ENCODE peak calls at places on chromosomes 16 and 17, in eight cellular contexts. One of them, this sample, is unnamed.

GRCh38 chr17:50529849-50530248 is 2.7 kb upstream of the EPN3 start:
- DNase-seq in cardiac muscle cell: no peak
- DNase-seq in astrocyte of the spinal cord: no peak
- DNase-seq in A673: no peak
- DNase-seq in foreskin fibroblast: no peak
- DNase-seq in fibroblast of pulmonary artery: no peak
- DNase-seq in left ventricle myocardium inferior: no peak
- DNase-seq in IMR-90: no peak
- DNase-seq in this sample: no peak

GRCh38 chr16:64370112-64370511 is 751.8 kb downstream of the CDH11 start:
- DNase-seq in cardiac muscle cell: no peak
- DNase-seq in astrocyte of the spinal cord: no peak
- DNase-seq in A673: no peak
- DNase-seq in foreskin fibroblast: no peak
- DNase-seq in fibroblast of pulmonary artery: no peak
- DNase-seq in left ventricle myocardium inferior: no peak
- DNase-seq in IMR-90: no peak
- DNase-seq in this sample: no peak

GRCh38 chr16:74888888-74889287 is 96.0 kb downstream of the WDR59 start:
- DNase-seq in cardiac muscle cell: no peak
- DNase-seq in astrocyte of the spinal cord: no peak
- DNase-seq in A673: no peak
- DNase-seq in foreskin fibroblast: no peak
- DNase-seq in fibroblast of pulmonary artery: no peak
- DNase-seq in left ventricle myocardium inferior: no peak
- DNase-seq in IMR-90: no peak
- DNase-seq in this sample: no peak

GRCh38 chr17:28735242-28735722 is 6.7 kb downstream of the NEK8 start:
- DNase-seq in cardiac muscle cell: no peak
- DNase-seq in astrocyte of the spinal cord: no peak
- DNase-seq in A673: no peak
- DNase-seq in foreskin fibroblast: no peak
- DNase-seq in fibroblast of pulmonary artery: no peak
- DNase-seq in left ventricle myocardium inferior: no peak
- DNase-seq in IMR-90: no peak
- DNase-seq in this sample: no peak

GRCh38 chr17:73349138-73349537 is 37.3 kb upstream of the CDC42EP4 start:
- DNase-seq in cardiac muscle cell: no peak
- DNase-seq in astrocyte of the spinal cord: no peak
- DNase-seq in A673: no peak
- DNase-seq in foreskin fibroblast: peak
- DNase-seq in fibroblast of pulmonary artery: peak
- DNase-seq in left ventricle myocardium inferior: no peak
- DNase-seq in IMR-90: no peak
- DNase-seq in this sample: no peak

GRCh38 chr17:67215991-67216421 is 29.0 kb downstream of the HELZ start:
- DNase-seq in cardiac muscle cell: no peak
- DNase-seq in astrocyte of the spinal cord: no peak
- DNase-seq in A673: no peak
- DNase-seq in foreskin fibroblast: no peak
- DNase-seq in fibroblast of pulmonary artery: no peak
- DNase-seq in left ventricle myocardium inferior: no peak
- DNase-seq in IMR-90: no peak
- DNase-seq in this sample: no peak

GRCh38 chr17:56754523-56755208 is 79.1 kb downstream of the C17orf67 start:
- DNase-seq in cardiac muscle cell: peak
- DNase-seq in astrocyte of the spinal cord: peak
- DNase-seq in A673: no peak
- DNase-seq in foreskin fibroblast: peak
- DNase-seq in fibroblast of pulmonary artery: peak
- DNase-seq in left ventricle myocardium inferior: no peak
- DNase-seq in IMR-90: peak
- DNase-seq in this sample: no peak

GRCh38 chr16:10738231-10739077 is 5.2 kb upstream of the NUBP1 start:
- DNase-seq in cardiac muscle cell: no peak
- DNase-seq in astrocyte of the spinal cord: peak
- DNase-seq in A673: no peak
- DNase-seq in foreskin fibroblast: peak
- DNase-seq in fibroblast of pulmonary artery: peak
- DNase-seq in left ventricle myocardium inferior: peak
- DNase-seq in IMR-90: peak
- DNase-seq in this sample: no peak

GRCh38 chr16:58638148-58639036 is 8.8 kb upstream of the CNOT1 start:
- DNase-seq in cardiac muscle cell: no peak
- DNase-seq in astrocyte of the spinal cord: peak
- DNase-seq in A673: peak
- DNase-seq in foreskin fibroblast: peak
- DNase-seq in fibroblast of pulmonary artery: peak
- DNase-seq in left ventricle myocardium inferior: peak
- DNase-seq in IMR-90: peak
- DNase-seq in this sample: no peak

GRCh38 chr16:4011940-4012629 is 104.2 kb downstream of the ADCY9 start:
- DNase-seq in cardiac muscle cell: no peak
- DNase-seq in astrocyte of the spinal cord: no peak
- DNase-seq in A673: no peak
- DNase-seq in foreskin fibroblast: no peak
- DNase-seq in fibroblast of pulmonary artery: no peak
- DNase-seq in left ventricle myocardium inferior: no peak
- DNase-seq in IMR-90: no peak
- DNase-seq in this sample: no peak

GRCh38 chr16:85898521-85899442 is at the start of gene IRF8:
- DNase-seq in cardiac muscle cell: peak
- DNase-seq in astrocyte of the spinal cord: no peak
- DNase-seq in A673: peak
- DNase-seq in foreskin fibroblast: peak
- DNase-seq in fibroblast of pulmonary artery: peak
- DNase-seq in left ventricle myocardium inferior: peak
- DNase-seq in IMR-90: no peak
- DNase-seq in this sample: peak

GRCh38 chr17:10733666-10734065 is 3.8 kb upstream of the TMEM220 start:
- DNase-seq in cardiac muscle cell: no peak
- DNase-seq in astrocyte of the spinal cord: no peak
- DNase-seq in A673: no peak
- DNase-seq in foreskin fibroblast: no peak
- DNase-seq in fibroblast of pulmonary artery: no peak
- DNase-seq in left ventricle myocardium inferior: no peak
- DNase-seq in IMR-90: no peak
- DNase-seq in this sample: no peak

GRCh38 chr17:21823643-21824042 is 131.3 kb downstream of the KCNJ18 start:
- DNase-seq in cardiac muscle cell: no peak
- DNase-seq in astrocyte of the spinal cord: no peak
- DNase-seq in A673: no peak
- DNase-seq in foreskin fibroblast: no peak
- DNase-seq in fibroblast of pulmonary artery: no peak
- DNase-seq in left ventricle myocardium inferior: no peak
- DNase-seq in IMR-90: no peak
- DNase-seq in this sample: no peak

GRCh38 chr17:27226611-27227234 is 67.2 kb upstream of the WSB1 start:
- DNase-seq in cardiac muscle cell: no peak
- DNase-seq in astrocyte of the spinal cord: peak
- DNase-seq in A673: no peak
- DNase-seq in foreskin fibroblast: peak
- DNase-seq in fibroblast of pulmonary artery: peak
- DNase-seq in left ventricle myocardium inferior: no peak
- DNase-seq in IMR-90: peak
- DNase-seq in this sample: no peak

GRCh38 chr16:53022374-53022773 is 30.3 kb downstream of the CHD9NB start:
- DNase-seq in cardiac muscle cell: peak
- DNase-seq in astrocyte of the spinal cord: peak
- DNase-seq in A673: peak
- DNase-seq in foreskin fibroblast: peak
- DNase-seq in fibroblast of pulmonary artery: peak
- DNase-seq in left ventricle myocardium inferior: no peak
- DNase-seq in IMR-90: peak
- DNase-seq in this sample: peak

GRCh38 chr17:76449126-76449525 is 3.8 kb downstream of the UBE2O start:
- DNase-seq in cardiac muscle cell: no peak
- DNase-seq in astrocyte of the spinal cord: no peak
- DNase-seq in A673: no peak
- DNase-seq in foreskin fibroblast: no peak
- DNase-seq in fibroblast of pulmonary artery: no peak
- DNase-seq in left ventricle myocardium inferior: no peak
- DNase-seq in IMR-90: no peak
- DNase-seq in this sample: no peak

GRCh38 chr17:50283246-50283645 is 9.0 kb downstream of the TMEM92 start:
- DNase-seq in cardiac muscle cell: no peak
- DNase-seq in astrocyte of the spinal cord: no peak
- DNase-seq in A673: no peak
- DNase-seq in foreskin fibroblast: no peak
- DNase-seq in fibroblast of pulmonary artery: no peak
- DNase-seq in left ventricle myocardium inferior: no peak
- DNase-seq in IMR-90: no peak
- DNase-seq in this sample: no peak

GRCh38 chr17:45984368-45984767 is 14.7 kb upstream of the STH start:
- DNase-seq in cardiac muscle cell: no peak
- DNase-seq in astrocyte of the spinal cord: no peak
- DNase-seq in A673: peak
- DNase-seq in foreskin fibroblast: no peak
- DNase-seq in fibroblast of pulmonary artery: no peak
- DNase-seq in left ventricle myocardium inferior: no peak
- DNase-seq in IMR-90: no peak
- DNase-seq in this sample: no peak

GRCh38 chr16:15855704-15856003 is 1.2 kb downstream of the MYH11 start:
- DNase-seq in cardiac muscle cell: no peak
- DNase-seq in astrocyte of the spinal cord: no peak
- DNase-seq in A673: no peak
- DNase-seq in foreskin fibroblast: no peak
- DNase-seq in fibroblast of pulmonary artery: no peak
- DNase-seq in left ventricle myocardium inferior: no peak
- DNase-seq in IMR-90: no peak
- DNase-seq in this sample: no peak

GRCh38 chr16:15856217-15856616 is 611 bp downstream of the MYH11 start:
- DNase-seq in cardiac muscle cell: no peak
- DNase-seq in astrocyte of the spinal cord: no peak
- DNase-seq in A673: no peak
- DNase-seq in foreskin fibroblast: no peak
- DNase-seq in fibroblast of pulmonary artery: no peak
- DNase-seq in left ventricle myocardium inferior: no peak
- DNase-seq in IMR-90: no peak
- DNase-seq in this sample: no peak

GRCh38 chr16:15857779-15858560 is 1.1 kb upstream of the MYH11 start:
- DNase-seq in cardiac muscle cell: peak
- DNase-seq in astrocyte of the spinal cord: no peak
- DNase-seq in A673: no peak
- DNase-seq in foreskin fibroblast: peak
- DNase-seq in fibroblast of pulmonary artery: peak
- DNase-seq in left ventricle myocardium inferior: peak
- DNase-seq in IMR-90: peak
- DNase-seq in this sample: peak

GRCh38 chr16:15858921-15859668 is 2.3 kb upstream of the MYH11 start:
- DNase-seq in cardiac muscle cell: no peak
- DNase-seq in astrocyte of the spinal cord: no peak
- DNase-seq in A673: no peak
- DNase-seq in foreskin fibroblast: no peak
- DNase-seq in fibroblast of pulmonary artery: no peak
- DNase-seq in left ventricle myocardium inferior: no peak
- DNase-seq in IMR-90: no peak
- DNase-seq in this sample: no peak

GRCh38 chr16:15856901-15857778 is at the start of gene MYH11:
- DNase-seq in cardiac muscle cell: peak
- DNase-seq in astrocyte of the spinal cord: no peak
- DNase-seq in A673: no peak
- DNase-seq in foreskin fibroblast: peak
- DNase-seq in fibroblast of pulmonary artery: no peak
- DNase-seq in left ventricle myocardium inferior: no peak
- DNase-seq in IMR-90: no peak
- DNase-seq in this sample: no peak
- TF ChIP-seq CTCF in cardiac muscle cell: no peak
- TF ChIP-seq CTCF in astrocyte of the spinal cord: no peak
- TF ChIP-seq CTCF in A673: no peak
- TF ChIP-seq CTCF in foreskin fibroblast: no peak
- TF ChIP-seq CTCF in fibroblast of pulmonary artery: no peak
- TF ChIP-seq CTCF in left ventricle myocardium inferior: no peak
- TF ChIP-seq CTCF in IMR-90: no peak
- TF ChIP-seq CTCF in this sample: peak

GRCh38 chr17:61410555-61411089 is 11.0 kb downstream of the TBX2 start:
- DNase-seq in cardiac muscle cell: peak
- DNase-seq in astrocyte of the spinal cord: peak
- DNase-seq in A673: peak
- DNase-seq in foreskin fibroblast: peak
- DNase-seq in fibroblast of pulmonary artery: peak
- DNase-seq in left ventricle myocardium inferior: peak
- DNase-seq in IMR-90: peak
- DNase-seq in this sample: peak
- TF ChIP-seq CTCF in cardiac muscle cell: peak
- TF ChIP-seq CTCF in astrocyte of the spinal cord: peak
- TF ChIP-seq CTCF in A673: peak
- TF ChIP-seq CTCF in foreskin fibroblast: peak
- TF ChIP-seq CTCF in fibroblast of pulmonary artery: peak
- TF ChIP-seq CTCF in left ventricle myocardium inferior: peak
- TF ChIP-seq CTCF in IMR-90: peak
- TF ChIP-seq CTCF in this sample: peak

DNA sequence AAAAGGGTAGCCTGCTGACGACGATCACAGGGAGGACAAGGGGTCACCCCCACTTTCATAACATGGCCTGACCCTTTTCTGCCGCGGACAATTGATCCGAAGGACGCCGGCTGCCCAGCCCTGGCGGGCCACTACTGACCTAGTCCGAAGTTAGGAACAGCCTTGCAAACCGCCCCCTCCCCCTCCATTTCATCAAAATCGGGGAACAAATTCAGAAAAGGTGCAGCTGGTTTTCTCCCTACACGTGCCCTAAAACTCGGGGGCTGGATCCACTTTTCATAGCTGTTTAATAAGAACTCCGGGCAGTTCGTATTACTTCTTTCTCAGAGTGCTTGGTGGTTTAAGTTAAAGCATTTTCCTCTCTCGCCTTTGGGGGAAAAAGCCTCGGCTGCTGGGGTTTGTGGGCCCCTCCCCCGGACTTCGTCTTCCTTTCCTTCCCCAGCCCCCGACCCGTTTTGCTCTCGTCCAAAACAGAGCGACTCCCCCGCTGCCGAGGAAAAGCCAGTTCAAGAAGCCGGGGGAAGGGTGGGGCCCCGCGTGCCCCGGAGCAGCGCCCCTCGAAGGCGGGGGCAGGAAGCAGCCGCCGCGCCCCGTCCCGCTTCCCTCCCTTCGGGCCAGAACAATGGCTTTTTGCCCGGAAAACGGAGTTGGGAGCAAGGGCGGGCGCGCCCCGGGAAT is 643 bp upstream of the CBX2 start:
- DNase-seq in cardiac muscle cell: peak
- DNase-seq in astrocyte of the spinal cord: no peak
- DNase-seq in A673: peak
- DNase-seq in foreskin fibroblast: peak
- DNase-seq in fibroblast of pulmonary artery: peak
- DNase-seq in left ventricle myocardium inferior: peak
- DNase-seq in IMR-90: peak
- DNase-seq in this sample: peak
- TF ChIP-seq CTCF in cardiac muscle cell: peak
- TF ChIP-seq CTCF in astrocyte of the spinal cord: peak
- TF ChIP-seq CTCF in A673: peak
- TF ChIP-seq CTCF in foreskin fibroblast: peak
- TF ChIP-seq CTCF in fibroblast of pulmonary artery: peak
- TF ChIP-seq CTCF in left ventricle myocardium inferior: peak
- TF ChIP-seq CTCF in IMR-90: peak
- TF ChIP-seq CTCF in this sample: peak

DNA sequence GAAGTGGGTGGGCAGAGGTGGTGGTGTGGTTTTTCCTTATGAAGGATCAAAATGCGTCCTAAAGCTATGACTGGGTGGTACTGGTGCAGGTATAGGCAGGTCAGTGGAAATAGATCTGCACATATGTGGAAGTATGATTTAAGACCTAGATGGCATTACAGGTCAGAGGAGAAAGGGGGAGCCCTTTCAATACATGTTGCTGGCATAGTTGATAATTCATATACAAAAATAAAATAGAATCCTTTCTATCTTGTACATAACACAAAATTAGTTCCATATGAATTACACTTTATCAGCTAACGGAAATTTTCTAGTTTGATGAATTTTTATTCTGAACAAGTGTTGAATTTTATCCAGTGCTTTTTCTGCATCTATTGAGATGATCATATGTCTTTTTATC is 20.8 kb upstream of the PIK3R5 start:
- DNase-seq in cardiac muscle cell: no peak
- DNase-seq in astrocyte of the spinal cord: no peak
- DNase-seq in A673: no peak
- DNase-seq in foreskin fibroblast: no peak
- DNase-seq in fibroblast of pulmonary artery: no peak
- DNase-seq in left ventricle myocardium inferior: no peak
- DNase-seq in IMR-90: no peak
- DNase-seq in this sample: no peak
- TF ChIP-seq CTCF in cardiac muscle cell: peak
- TF ChIP-seq CTCF in astrocyte of the spinal cord: peak
- TF ChIP-seq CTCF in A673: peak
- TF ChIP-seq CTCF in foreskin fibroblast: no peak
- TF ChIP-seq CTCF in fibroblast of pulmonary artery: no peak
- TF ChIP-seq CTCF in left ventricle myocardium inferior: no peak
- TF ChIP-seq CTCF in IMR-90: no peak
- TF ChIP-seq CTCF in this sample: no peak

This sample was measured in progenitor cell of endocrine pancreas.